ENCODE peak calls at places on chromosomes 13 and 19, in five cellular contexts. Q, K, N, P and J are unnamed samples.

GRCh38 chr13:108700421-108701170 is 71.2 kb downstream of the MYO16 start:
- DNase-seq in Q (peak; percentile 43), K (no peak), N (no peak), P (no peak), J (no peak)

GRCh38 chr13:66657165-66657895 is 572.8 kb downstream of the PCDH9 start:
- DNase-seq in N (peak; percentile 80), P (no peak), K (peak; percentile 8), Q (peak; percentile 98), J (no peak)

GRCh38 chr19:32397736-32398135 is 7.8 kb upstream of the DPY19L3 start:
- DNase-seq in K (no peak), Q (peak; percentile 45), N (no peak), P (no peak), J (no peak)

GRCh38 chr13:110876592-110876991 is 38.3 kb downstream of the ANKRD10 start:
- DNase-seq in N (no peak), K (no peak), P (no peak), Q (peak; percentile 10), J (no peak)

GRCh38 chr13:41059466-41059865 is 1.8 kb upstream of the WBP4 start:
- DNase-seq in K (no peak), N (no peak), P (no peak), Q (no peak), J (no peak)

GRCh38 chr13:27053902-27054595 is 117.6 kb downstream of the USP12 start:
- DNase-seq in K (no peak), N (no peak), P (no peak), Q (peak; percentile 29), J (no peak)

GRCh38 chr13:99986751-99987150 is 5.2 kb downstream of the ZIC2 start:
- DNase-seq in K (no peak), N (no peak), Q (no peak), P (no peak), J (no peak)

GRCh38 chr13:114229486-114229885 is 5.2 kb upstream of the CDC16 start:
- DNase-seq in Q (no peak), K (no peak), N (no peak), P (no peak), J (no peak)

GRCh38 chr19:16324384-16325160 is at the start of gene KLF2:
- DNase-seq in K (peak; percentile 90), Q (peak; percentile 87), P (peak; percentile 98), N (peak; percentile 93), J (no peak)

GRCh38 chr19:32691952-32692726 is 518 bp downstream of the NUDT19 start:
- DNase-seq in K (peak; percentile 17), P (peak; percentile 77), Q (peak; percentile 85), N (peak; percentile 70), J (no peak)

GRCh38 chr19:42129399-42130253 is 2.6 kb downstream of the POU2F2 start:
- DNase-seq in K (peak; percentile 31), Q (no peak), P (peak; percentile 69), N (peak; percentile 29), J (no peak)

GRCh38 chr19:24064175-24064574 is 22.8 kb upstream of the ZNF254 start:
- DNase-seq in K (no peak), N (no peak), Q (no peak), P (no peak), J (no peak)

DNA sequence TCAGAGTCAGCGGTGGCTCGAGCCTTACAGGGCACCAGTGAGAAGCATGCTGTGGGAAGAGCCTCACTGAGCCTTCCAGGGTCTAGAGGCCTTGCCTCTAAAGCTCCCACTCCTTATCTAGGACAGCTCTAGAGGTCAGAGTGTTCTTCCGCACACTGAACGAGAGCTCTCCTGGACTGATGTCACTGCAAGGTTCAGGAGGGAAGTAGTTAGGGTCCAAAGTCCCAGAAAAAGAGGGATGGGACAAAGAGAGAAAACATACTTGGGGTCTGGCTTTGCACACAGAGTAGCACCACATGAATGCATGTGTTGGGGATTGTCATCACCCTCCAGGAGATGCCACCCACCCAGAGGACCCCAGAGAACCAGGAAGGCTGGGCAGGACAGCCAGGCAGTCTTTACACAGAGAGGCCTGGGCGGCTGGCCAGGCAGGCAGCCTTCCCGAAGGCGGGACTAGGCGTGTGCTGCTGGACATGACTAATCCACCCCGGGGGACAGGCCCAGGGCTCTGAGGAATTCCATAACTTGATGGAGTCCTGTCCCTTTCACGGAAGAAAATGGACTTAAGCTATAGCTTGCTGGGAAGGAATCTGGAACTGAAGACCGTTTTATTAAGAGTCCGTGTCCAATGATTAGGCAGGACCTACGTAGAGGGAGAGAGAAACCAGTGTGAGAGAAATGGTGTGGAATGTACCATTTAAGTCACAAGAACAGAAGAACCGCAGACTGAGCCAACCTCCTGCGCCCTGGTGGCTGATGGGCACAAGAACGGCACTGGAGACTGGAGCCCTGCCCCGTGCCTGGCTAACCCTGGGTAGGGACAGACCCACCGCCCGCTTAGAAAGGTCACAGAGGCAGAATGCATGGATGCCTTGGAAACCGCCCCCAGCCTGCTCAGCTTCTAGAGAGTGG is 16.7 kb upstream of the EPHX3 start:
- DNase-seq in N (peak; percentile 76), K (peak; percentile 77), P (peak; percentile 96), Q (peak; percentile 65), J (no peak)
- H3K27ac ChIP-seq in N (peak overlapping the region; percentile 63), K (peak overlapping the region; percentile 92), P (peak overlapping the region; percentile 98), Q (peak overlapping the region; percentile 64), J (peak overlapping the region; percentile 91)

DNA sequence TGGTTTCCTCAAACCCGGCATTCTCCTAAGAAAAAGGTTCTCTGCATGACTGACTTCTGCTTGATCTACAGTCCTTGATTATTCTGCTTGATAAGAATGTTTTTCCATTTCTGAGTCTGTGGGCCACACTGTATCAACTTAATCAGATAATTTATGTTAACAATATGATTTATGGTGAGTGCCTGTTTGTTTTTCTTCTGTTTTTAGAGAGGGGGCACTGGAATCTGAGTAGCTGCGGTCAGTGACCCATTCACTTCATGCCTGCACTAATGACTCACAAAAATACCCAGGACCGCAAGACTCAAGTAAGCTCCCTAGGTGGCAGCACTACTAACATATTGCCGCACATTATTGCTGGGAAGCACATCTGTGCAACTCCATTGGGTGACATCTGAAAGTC is 542.3 kb upstream of the ATXN8OS start:
- DNase-seq in N (no peak), K (no peak), Q (peak; percentile 54), P (no peak), J (no peak)
- TF ChIP-seq CTCF in N (peak; percentile 14), K (no peak), Q (no peak), P (no peak), J (no peak)

GRCh38 chr19:19418548-19419260 is 13.2 kb downstream of the GATAD2A start:
- DNase-seq in K (no peak), P (no peak), Q (no peak), N (no peak), J (no peak)
- H3K4me1 ChIP-seq in K (peaks cover 9% of the 10 kb centered on the region), P (peaks cover 61% of the 10 kb centered on the region), Q (no peaks in the 10 kb centered on the region), N (peaks cover 18% of the 10 kb centered on the region), J (peaks cover 60% of the 10 kb centered on the region)

GRCh38 chr19:29118384-29118783 is 94.6 kb downstream of the UQCRFS1 start:
- DNase-seq in Q (no peak), P (peak; percentile 50), K (peak; percentile 21), N (no peak), J (no peak)

GRCh38 chr19:29115181-29115580 is 97.8 kb downstream of the UQCRFS1 start:
- DNase-seq in K (no peak), N (no peak), Q (no peak), P (peak; percentile 50), J (no peak)

GRCh38 chr19:29111581-29111980 is 101.4 kb downstream of the UQCRFS1 start:
- DNase-seq in Q (no peak), K (peak; percentile 16), P (peak; percentile 66), N (no peak), J (no peak)

GRCh38 chr19:29117926-29118325 is 95.0 kb downstream of the UQCRFS1 start:
- DNase-seq in K (no peak), P (peak; percentile 28), N (no peak), Q (no peak), J (no peak)

DNA sequence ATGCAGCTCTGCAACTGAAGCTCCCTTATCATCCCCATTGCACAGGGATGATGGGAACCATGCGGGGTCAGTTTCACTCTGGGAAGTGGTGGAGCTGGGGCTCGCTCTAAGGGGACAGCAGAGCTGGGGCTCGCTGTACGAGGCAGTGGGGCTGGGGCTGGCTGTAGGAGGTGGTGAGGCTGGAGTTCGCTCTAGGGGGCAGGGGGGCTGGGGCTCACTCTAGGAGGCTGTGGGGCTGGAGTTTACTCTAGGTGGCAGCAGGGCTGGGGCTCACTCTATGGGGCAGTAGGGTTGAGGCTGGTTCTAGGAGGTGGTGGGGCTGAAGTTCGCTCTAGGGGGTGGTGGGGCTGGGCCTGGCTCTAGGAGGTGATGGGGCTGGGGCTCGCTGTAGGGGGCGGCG is 99.1 kb downstream of the UQCRFS1 start:
- DNase-seq in P (peak; percentile 35), K (no peak), N (no peak), Q (no peak), J (no peak)
- H3K27ac ChIP-seq in P (no peak overlapping the region), K (no peak overlapping the region), N (no peak overlapping the region), Q (no peak overlapping the region), J (no peak overlapping the region)

GRCh38 chr19:36747750-36748149 is 24.9 kb downstream of the ZNF850 start:
- DNase-seq in Q (no peak), P (no peak), N (no peak), K (no peak), J (no peak)
- TF ChIP-seq CTCF in Q (no peak), P (no peak), N (no peak), K (no peak), J (no peak)

DNA sequence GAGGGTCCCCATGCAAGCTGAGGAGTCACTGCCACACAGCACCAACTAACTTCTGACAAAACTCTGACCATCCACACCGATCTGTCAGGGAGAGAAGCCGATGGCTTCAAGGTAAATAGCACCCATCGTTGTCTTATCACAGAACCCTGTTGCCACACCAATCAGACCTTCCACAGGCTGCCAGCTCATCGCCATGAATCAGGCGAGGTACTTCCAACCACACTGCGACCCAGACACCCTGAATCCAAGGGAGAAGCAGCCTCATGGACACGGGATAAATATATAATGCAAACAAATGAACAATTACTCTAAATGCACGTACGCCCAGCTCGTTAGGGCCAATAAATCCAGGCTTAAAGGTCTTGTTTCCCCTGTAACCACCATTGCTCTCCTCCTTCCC is 20.8 kb downstream of the RANBP3 start:
- DNase-seq in N (no peak), Q (no peak), K (no peak), P (no peak), J (no peak)
- H3K4me1 ChIP-seq in N (peaks cover 97% of the 10 kb centered on the region), Q (peaks cover 32% of the 10 kb centered on the region), K (peaks cover 70% of the 10 kb centered on the region), P (peaks cover 71% of the 10 kb centered on the region), J (peaks cover 81% of the 10 kb centered on the region)